ENCODE peak calls at places on chromosomes 5 and 9, in nine cellular contexts. G is Calu3; V is NCI-H2171 treated with DMSO at 0.1 percent for 48 hours; Q is activated T-helper 1 cell treated with Interleukin-2 at 50 U/mL for 16 hours; O is nucleus accumbens; X is effector CD4-positive, alpha-beta T cell; M is RCC 7860; A is endothelial cell; Z is pulmonary artery endothelial cell. I is an unnamed sample.

GRCh38 chr5:17212210-17212609 is 5.2 kb upstream of the BASP1 start:
- DNase-seq in G (no peak), V (no peak), Q (no peak), O (no peak), X (no peak), M (no peak), A (no peak), Z (no peak), I (no peak)

GRCh38 chr5:133930061-133930823 is 38.2 kb downstream of the C5orf15 start:
- DNase-seq in G (no peak), V (no peak), Q (peak; percentile 26), O (no peak), X (peak; percentile 17), M (no peak), A (no peak), Z (no peak), I (no peak)

GRCh38 chr5:141402553-141403328 is at the start of gene PCDHGA9:
- DNase-seq in G (peak; percentile 73), V (peak; percentile 5), Q (no peak), O (no peak), X (no peak), M (no peak), A (no peak), Z (no peak), I (no peak)

GRCh38 chr9:87324613-87325194 is 173.0 kb upstream of the DAPK1 start:
- DNase-seq in G (no peak), V (peak; percentile 55), Q (no peak), O (no peak), X (no peak), M (peak; percentile 47), A (no peak), Z (no peak), I (no peak)

GRCh38 chr5:78816143-78816765 is 167.7 kb upstream of the LHFPL2 start:
- DNase-seq in G (no peak), V (no peak), Q (no peak), O (no peak), X (no peak), M (peak; percentile 52), A (no peak), Z (no peak), I (no peak)

GRCh38 chr5:121138495-121138907 is 674.4 kb downstream of the PRR16 start:
- DNase-seq in G (no peak), V (no peak), Q (no peak), O (no peak), X (no peak), M (no peak), A (no peak), Z (peak; percentile 2), I (no peak)

GRCh38 chr5:131394128-131394527 is 130.3 kb downstream of the CDC42SE2 start:
- DNase-seq in G (no peak), V (no peak), Q (no peak), O (no peak), X (peak; percentile 38), M (peak; percentile 72), A (no peak), Z (peak; percentile 84), I (no peak)

GRCh38 chr9:88803551-88804288 is 187.5 kb upstream of the S1PR3 start:
- DNase-seq in G (peak; percentile 4), V (peak; percentile 61), Q (no peak), O (no peak), X (no peak), M (no peak), A (no peak), Z (peak; percentile 15), I (no peak)

GRCh38 chr9:136657975-136658848 is 4.5 kb upstream of the EGFL7 start:
- DNase-seq in G (no peak), V (no peak), Q (no peak), O (no peak), X (no peak), M (no peak), A (no peak), Z (no peak), I (peak; percentile 25)